ENCODE peak calls at places on chromosomes 11 and 22, in seven cellular contexts. D, I, T, X, W, V and F are unnamed samples.

GRCh38 chr11:116980136-116980793 is 118.0 kb downstream of the SIK3 start:
- DNase-seq in X (no peak), V (peak), T (no peak), W (no peak), D (peak), I (no peak), F (no peak)

GRCh38 chr11:31956310-31956709 is 134.6 kb upstream of the RCN1 start:
- DNase-seq in T (peak), X (no peak), I (no peak), D (no peak), W (peak), V (no peak), F (no peak)

GRCh38 chr11:121282376-121282775 is 10.2 kb upstream of the SC5D start:
- DNase-seq in V (no peak), X (no peak), T (peak), W (no peak), D (peak), I (no peak), F (no peak)

GRCh38 chr11:123956752-123957151 is 13.1 kb upstream of the OR6T1 start:
- DNase-seq in T (no peak), V (no peak), I (no peak), W (no peak), D (no peak), X (no peak), F (no peak)

GRCh38 chr22:23220485-23221350 is 40.4 kb downstream of the BCR start:
- DNase-seq in X (no peak), T (no peak), I (no peak), W (peak), D (peak), V (no peak), F (no peak)

GRCh38 chr11:47234669-47235075 is 13.9 kb downstream of the ACP2 start:
- DNase-seq in W (no peak), T (peak), I (no peak), D (no peak), X (no peak), V (peak), F (no peak)

GRCh38 chr11:125211191-125211953 is 46.8 kb downstream of the PKNOX2 start:
- DNase-seq in W (no peak), V (no peak), X (no peak), D (no peak), T (no peak), I (no peak), F (no peak)

GRCh38 chr22:47055073-47055355 is 292.6 kb downstream of the TBC1D22A start:
- DNase-seq in I (no peak), W (no peak), X (no peak), V (no peak), D (no peak), T (no peak), F (no peak)

GRCh38 chr11:130476922-130477491 is 28.6 kb downstream of the ADAMTS15 start:
- DNase-seq in I (no peak), T (no peak), X (no peak), V (no peak), D (no peak), W (no peak), F (no peak)

GRCh38 chr22:45329536-45329936 is 19.8 kb downstream of the FAM118A start:
- DNase-seq in D (no peak), V (no peak), I (peak), T (no peak), W (no peak), X (no peak), F (no peak)

GRCh38 chr11:122897606-122898210 is 15.1 kb downstream of the JHY start:
- DNase-seq in V (no peak), W (peak), T (peak), X (no peak), D (peak), I (no peak), F (peak)